ENCODE peak calls at places on chromosomes 5 and 9, in six cellular contexts. E is A549, M is right cardiac atrium, J is HCT116, B is spleen, A is psoas muscle. O is an unnamed sample. For H3K4me1, the result is how much of the 10 kb centered on the place peaks cover.

GRCh38 chr9:89445135-89445797 is 52.6 kb downstream of the SEMA4D start:
- DNase-seq in E (no peak), M (peak), J (no peak), B (peak), A (no peak), O (no peak)

GRCh38 chr9:81489048-81489447 is 200.3 kb downstream of the TLE1 start:
- DNase-seq in E (no peak), M (no peak), J (no peak), B (no peak), A (no peak), O (no peak)

GRCh38 chr9:17614246-17614645 is 35.4 kb downstream of the SH3GL2 start:
- DNase-seq in E (no peak), M (no peak), J (no peak), B (no peak), A (no peak), O (no peak)

GRCh38 chr9:87685431-87685830 is 40.5 kb upstream of the CTSL start:
- DNase-seq in E (no peak), M (no peak), J (no peak), B (no peak), A (no peak), O (peak)

GRCh38 chr9:109355564-109356297 is 34.9 kb upstream of the EPB41L4B start:
- DNase-seq in E (no peak), M (no peak), J (no peak), B (no peak), A (no peak), O (no peak)

GRCh38 chr5:140633081-140633471 is at the start of gene CD14:
- DNase-seq in E (peak), M (peak), J (no peak), B (peak), A (peak), O (peak)

GRCh38 chr9:110443878-110444245 is 106.2 kb upstream of the TXNDC8 start:
- DNase-seq in E (no peak), M (no peak), J (no peak), B (no peak), A (no peak), O (no peak)

GRCh38 chr5:61767231-61768080 is 435.4 kb downstream of the ZSWIM6 start:
- DNase-seq in E (no peak), M (no peak), J (no peak), B (no peak), A (no peak), O (no peak)

GRCh38 chr9:117400131-117400530 is 14.7 kb downstream of the ASTN2 start:
- DNase-seq in E (no peak), M (no peak), J (no peak), B (no peak), A (no peak), O (no peak)

GRCh38 chr9:7154003-7154619 is 396.3 kb downstream of the KDM4C start:
- DNase-seq in E (no peak), M (no peak), J (no peak), B (no peak), A (no peak), O (no peak)

GRCh38 chr5:173027905-173028304 is 28.2 kb upstream of the CREBRF start:
- DNase-seq in E (no peak), M (no peak), J (no peak), B (no peak), A (no peak), O (no peak)

GRCh38 chr5:67790390-67790789 is 425.2 kb upstream of the PIK3R1 start:
- DNase-seq in E (no peak), M (no peak), J (no peak), B (no peak), A (no peak), O (no peak)

GRCh38 chr9:69671904-69672827 is at the start of gene APBA1:
- DNase-seq in E (peak), M (peak), J (no peak), B (peak), A (peak), O (peak)

GRCh38 chr9:91560301-91560700 is 136.7 kb upstream of the NFIL3 start:
- DNase-seq in E (no peak), M (no peak), J (no peak), B (no peak), A (no peak), O (no peak)

GRCh38 chr5:109167586-109167985 is 242.2 kb downstream of the PJA2 start:
- DNase-seq in E (no peak), M (no peak), J (no peak), B (no peak), A (no peak), O (no peak)

GRCh38 chr5:151030377-151030776 is 10.0 kb downstream of the GPX3 start:
- DNase-seq in E (no peak), M (peak), J (no peak), B (no peak), A (peak), O (no peak)

GRCh38 chr5:139655727-139656271 is 7.7 kb downstream of the CXXC5 start:
- DNase-seq in E (no peak), M (peak), J (no peak), B (peak), A (peak), O (no peak)

GRCh38 chr9:33425128-33425533 is 22.3 kb downstream of the AQP3 start:
- DNase-seq in E (no peak), M (no peak), J (no peak), B (no peak), A (no peak), O (no peak)

GRCh38 chr9:16869961-16870605 is 387 bp downstream of the BNC2 start:
- DNase-seq in E (peak), M (peak), J (no peak), B (no peak), A (peak), O (no peak)

GRCh38 chr5:76404694-76405306 is 1.7 kb downstream of the IQGAP2 start:
- DNase-seq in E (no peak), M (no peak), J (no peak), B (no peak), A (no peak), O (no peak)

DNA sequence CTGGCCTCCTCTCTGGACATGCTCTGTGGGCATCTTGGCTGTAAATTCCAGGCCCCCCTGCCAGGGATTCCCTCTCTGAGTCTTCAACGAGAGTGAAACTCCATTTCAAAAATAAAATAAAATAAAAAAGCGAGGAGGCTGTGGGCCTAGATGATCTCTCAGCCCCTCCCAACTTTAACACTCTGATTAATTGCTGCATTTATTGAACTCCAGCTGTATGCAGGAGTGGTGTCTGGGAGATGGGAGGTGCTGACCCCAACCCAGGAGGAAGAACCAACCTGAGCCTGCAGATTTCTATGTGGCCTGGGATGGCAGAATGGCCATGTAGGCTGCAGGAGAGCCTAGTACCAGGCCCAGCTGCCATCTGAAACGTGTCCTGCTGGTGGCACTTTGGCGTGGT is 154.5 kb upstream of the IER5L start:
- DNase-seq in E (no peak), M (peak), J (no peak), B (no peak), A (no peak), O (no peak)
- H3K4me3 ChIP-seq in E (no peak), M (no peak), J (no peak), B (no peak), A (no peak), O (no peak)

GRCh38 chr5:10489810-10490426 is 48.2 kb downstream of the ROPN1L start:
- DNase-seq in E (no peak), M (no peak), J (no peak), B (peak), A (no peak), O (no peak)
- H3K4me1 ChIP-seq in E (under half), M (under half), J (under half), B (under half), A (under half), O (under half)

DNA sequence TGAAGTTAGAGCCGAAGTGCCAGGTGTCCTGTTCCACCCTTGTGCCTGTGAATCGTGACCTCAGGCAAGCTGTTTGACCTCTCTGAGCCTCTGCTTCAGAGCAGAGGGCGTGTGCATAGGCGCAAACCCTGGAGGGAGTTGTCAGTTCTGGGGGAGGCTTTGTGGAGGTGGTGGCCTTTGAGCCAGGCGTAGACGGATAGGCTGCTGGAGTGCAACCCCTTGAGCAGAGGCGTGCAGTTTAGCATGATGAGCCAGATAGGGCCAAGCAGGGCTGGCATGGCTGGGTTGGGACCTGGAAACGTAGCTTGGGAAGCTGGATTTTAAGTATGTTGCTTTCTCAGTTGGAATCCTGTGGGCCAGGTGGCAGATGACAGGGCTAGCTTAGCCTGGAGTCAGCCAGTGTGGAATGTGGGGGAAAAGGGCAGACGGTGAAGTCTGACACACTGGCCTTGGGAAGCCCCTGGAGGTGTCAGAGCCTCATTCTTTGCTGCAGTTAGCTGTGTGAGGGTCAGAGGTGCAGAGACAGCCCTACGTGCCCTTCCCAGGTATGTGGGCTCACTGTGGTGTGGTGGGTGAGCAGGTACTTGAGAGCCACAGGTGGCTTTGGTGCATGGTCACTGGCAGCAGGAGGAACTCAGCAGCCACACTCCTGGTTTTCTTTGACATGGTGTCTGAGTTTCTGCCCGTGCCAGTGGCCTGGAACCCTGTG is 93.4 kb downstream of the DAB2IP start:
- DNase-seq in E (no peak), M (no peak), J (no peak), B (no peak), A (no peak), O (no peak)
- H3K4me3 ChIP-seq in E (no peak), M (no peak), J (no peak), B (no peak), A (peak), O (no peak)

GRCh38 chr5:38466444-38467189 is 89.8 kb downstream of the LIFR start:
- DNase-seq in E (no peak), M (peak), J (no peak), B (no peak), A (peak), O (peak)

GRCh38 chr5:38469707-38470267 is 86.7 kb downstream of the LIFR start:
- DNase-seq in E (no peak), M (no peak), J (no peak), B (no peak), A (no peak), O (no peak)

GRCh38 chr5:38468978-38469706 is 87.3 kb downstream of the LIFR start:
- DNase-seq in E (no peak), M (peak), J (no peak), B (no peak), A (peak), O (no peak)

GRCh38 chr5:38467353-38468040 is 88.9 kb downstream of the LIFR start:
- DNase-seq in E (no peak), M (peak), J (no peak), B (no peak), A (peak), O (no peak)

DNA sequence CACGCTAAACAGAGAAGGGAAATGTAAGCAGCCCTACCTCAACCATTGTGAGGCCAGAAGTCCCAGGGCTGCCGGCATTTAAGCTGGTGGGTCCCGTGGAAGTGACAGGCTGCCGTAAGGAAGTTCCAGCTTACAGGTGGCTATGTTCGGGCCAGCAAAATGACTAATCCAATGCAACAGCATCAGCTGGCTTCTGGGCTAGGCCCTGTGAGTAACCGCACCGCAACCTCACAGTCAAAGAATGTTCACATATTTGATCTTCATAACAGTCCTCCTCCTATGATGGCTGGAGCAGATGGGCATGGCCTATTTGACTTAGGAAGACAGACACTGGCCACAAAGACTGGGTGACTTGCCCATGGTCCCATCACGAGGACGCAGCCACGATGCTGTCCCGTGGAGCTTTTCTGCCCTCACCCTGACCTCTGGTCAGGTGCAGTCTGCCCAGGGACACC is 88.2 kb downstream of the LIFR start:
- DNase-seq in E (peak), M (no peak), J (peak), B (no peak), A (peak), O (no peak)
- H3K4me1 ChIP-seq in E (half or more), M (under half), J (under half), B (under half), A (half or more), O (under half)

GRCh38 chr9:129629251-129629650 is 3.3 kb downstream of the NTMT1 start:
- DNase-seq in E (no peak), M (no peak), J (no peak), B (no peak), A (no peak), O (no peak)

GRCh38 chr9:129628709-129629108 is 2.7 kb downstream of the NTMT1 start:
- DNase-seq in E (no peak), M (no peak), J (no peak), B (no peak), A (no peak), O (no peak)

GRCh38 chr9:129626079-129626943 is at the start of gene NTMT1:
- DNase-seq in E (peak), M (peak), J (peak), B (peak), A (peak), O (peak)

GRCh38 chr9:129626944-129627297 is 958 bp downstream of the NTMT1 start:
- DNase-seq in E (no peak), M (no peak), J (no peak), B (no peak), A (no peak), O (no peak)

GRCh38 chr9:129627556-129628492 is 1.9 kb downstream of the NTMT1 start:
- DNase-seq in E (no peak), M (peak), J (no peak), B (no peak), A (no peak), O (no peak)
- H3K4me3 ChIP-seq in E (peak), M (peak), J (peak), B (peak), A (peak), O (no peak)

DNA sequence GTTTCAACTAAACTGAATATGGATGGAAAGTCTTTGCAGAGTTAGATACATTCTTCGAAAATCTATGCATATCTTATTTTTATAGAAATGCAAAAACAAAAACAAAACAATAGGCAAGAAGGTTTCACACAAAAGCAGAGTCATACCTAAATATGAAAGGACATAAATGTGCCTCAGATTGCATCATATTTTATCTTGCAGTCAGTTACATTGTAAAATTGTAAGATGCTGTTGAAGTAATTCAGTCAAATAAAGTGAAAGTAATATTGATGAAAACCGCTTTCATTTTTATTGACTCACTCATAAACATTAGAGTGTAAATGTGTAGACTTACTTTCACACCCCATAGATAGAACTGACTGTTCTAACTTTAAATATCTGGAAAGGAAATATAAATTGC is 931.5 kb upstream of the NUDT12 start:
- DNase-seq in E (no peak), M (no peak), J (no peak), B (no peak), A (no peak), O (no peak)
- H3K4me1 ChIP-seq in E (under half), M (under half), J (under half), B (under half), A (under half), O (under half)

GRCh38 chr9:121277518-121278275 is 9.7 kb downstream of the GSN start:
- DNase-seq in E (no peak), M (no peak), J (no peak), B (no peak), A (no peak), O (no peak)
- H3K4me3 ChIP-seq in E (no peak), M (no peak), J (peak), B (no peak), A (no peak), O (no peak)

GRCh38 chr5:22852807-22853670 is at the start of gene CDH12:
- DNase-seq in E (no peak), M (no peak), J (no peak), B (peak), A (no peak), O (no peak)
- H3K4me1 ChIP-seq in E (under half), M (under half), J (under half), B (under half), A (under half), O (under half)

GRCh38 chr5:42994285-42995151 is 45.6 kb downstream of the ANXA2R start:
- DNase-seq in E (peak), M (peak), J (peak), B (peak), A (peak), O (peak)

GRCh38 chr5:42995152-42995751 is 44.9 kb downstream of the ANXA2R start:
- DNase-seq in E (no peak), M (no peak), J (no peak), B (no peak), A (no peak), O (no peak)

GRCh38 chr5:42991477-42992034 is 48.6 kb downstream of the ANXA2R start:
- DNase-seq in E (no peak), M (peak), J (no peak), B (peak), A (no peak), O (no peak)

GRCh38 chr5:42992035-42992570 is 48.0 kb downstream of the ANXA2R start:
- DNase-seq in E (peak), M (peak), J (peak), B (peak), A (peak), O (peak)

GRCh38 chr5:42993516-42994284 is 46.4 kb downstream of the ANXA2R start:
- DNase-seq in E (no peak), M (peak), J (no peak), B (peak), A (no peak), O (no peak)
- H3K4me3 ChIP-seq in E (peak), M (peak), J (peak), B (peak), A (peak), O (peak)

O was measured in lung.